ENCODE peak calls at places on chromosomes 6 and 20, in four cellular contexts. Z is AG10803; S is CD4-positive, alpha-beta T cell; D is colonic mucosa. R is an unnamed sample.

GRCh38 chr6:20800229-20800628 is 266.0 kb downstream of the CDKAL1 start:
- DNase-seq in Z (no peak), S (no peak), D (no peak), R (no peak)

GRCh38 chr6:51541847-51542246 is 545.6 kb downstream of the PKHD1 start:
- DNase-seq in Z (no peak), S (no peak), D (no peak), R (no peak)

GRCh38 chr6:43921039-43921438 is 151.0 kb downstream of the VEGFA start:
- DNase-seq in Z (no peak), S (no peak), D (no peak), R (no peak)

GRCh38 chr6:14889698-14890593 is 355.9 kb upstream of the JARID2 start:
- DNase-seq in Z (no peak), S (no peak), D (no peak), R (no peak)

GRCh38 chr20:59850018-59850641 is 83.3 kb downstream of the SYCP2 start:
- DNase-seq in Z (peak; percentile 45), S (no peak), D (no peak), R (no peak)

GRCh38 chr20:11274137-11274536 is 600.3 kb upstream of the JAG1 start:
- DNase-seq in Z (peak; percentile 72), S (no peak), D (peak; percentile 34), R (peak; percentile 48)

GRCh38 chr6:169542491-169542890 is 159.3 kb downstream of the WDR27 start:
- DNase-seq in Z (no peak), S (no peak), D (no peak), R (no peak)

GRCh38 chr6:138957484-138957883 is 30.6 kb downstream of the REPS1 start:
- DNase-seq in Z (peak; percentile 60), S (no peak), D (peak; percentile 32), R (no peak)

GRCh38 chr20:9068232-9068781 is 580 bp upstream of the PLCB4 start:
- DNase-seq in Z (peak; percentile 50), S (no peak), D (peak; percentile 39), R (peak; percentile 44)

GRCh38 chr6:68053805-68054373 is 581.2 kb upstream of the ADGRB3 start:
- DNase-seq in Z (no peak), S (no peak), D (no peak), R (no peak)

GRCh38 chr6:163926642-163927041 is 512.1 kb downstream of the QKI start:
- DNase-seq in Z (peak; percentile 57), S (no peak), D (no peak), R (peak; percentile 9)

GRCh38 chr6:35919085-35919826 is 1.6 kb downstream of the SRPK1 start:
- DNase-seq in Z (peak; percentile 12), S (no peak), D (no peak), R (no peak)

GRCh38 chr6:163679753-163680152 is 265.2 kb downstream of the QKI start:
- DNase-seq in Z (no peak), S (no peak), D (no peak), R (no peak)

GRCh38 chr20:695165-695866 is 19.7 kb upstream of the SCRT2 start:
- DNase-seq in Z (no peak), S (no peak), D (no peak), R (no peak)

GRCh38 chr6:133814797-133815196 is 74.1 kb upstream of the TCF21 start:
- DNase-seq in Z (peak; percentile 73), S (no peak), D (no peak), R (no peak)

GRCh38 chr20:44028868-44029847 is 114.5 kb downstream of the TOX2 start:
- DNase-seq in Z (no peak), S (no peak), D (no peak), R (no peak)

GRCh38 chr20:43940518-43941225 is 26.0 kb downstream of the TOX2 start:
- DNase-seq in Z (no peak), S (no peak), D (no peak), R (no peak)

GRCh38 chr6:52741872-52742271 is 21.4 kb downstream of the GSTA2 start:
- DNase-seq in Z (peak; percentile 45), S (no peak), D (no peak), R (no peak)

GRCh38 chr6:115947964-115948541 is 112.6 kb downstream of the FRK start:
- DNase-seq in Z (no peak), S (no peak), D (peak; percentile 52), R (no peak)

GRCh38 chr6:60668428-60668827 is 1617.6 kb downstream of the KHDRBS2 start:
- DNase-seq in Z (no peak), S (no peak), D (no peak), R (no peak)

GRCh38 chr6:15048367-15048766 is 197.5 kb upstream of the JARID2 start:
- DNase-seq in Z (no peak), S (no peak), D (no peak), R (no peak)

GRCh38 chr6:122207794-122208193 is 191.7 kb upstream of the HSF2 start:
- DNase-seq in Z (no peak), S (no peak), D (no peak), R (no peak)

GRCh38 chr6:125182237-125183018 is 28.9 kb downstream of the TPD52L1 start:
- DNase-seq in Z (no peak), S (no peak), D (no peak), R (no peak)

GRCh38 chr6:116685437-116685993 is 4.5 kb downstream of the KPNA5 start:
- DNase-seq in Z (peak; percentile 27), S (no peak), D (no peak), R (no peak)

GRCh38 chr6:155635416-155635815 is 179.8 kb upstream of the NOX3 start:
- DNase-seq in Z (no peak), S (no peak), D (no peak), R (no peak)

GRCh38 chr20:23928788-23929187 is 49.2 kb upstream of the CST5 start:
- DNase-seq in Z (no peak), S (peak; percentile 17), D (no peak), R (no peak)

GRCh38 chr6:167245586-167245985 is 45.5 kb upstream of the UNC93A start:
- DNase-seq in Z (no peak), S (no peak), D (no peak), R (no peak)

GRCh38 chr20:10929023-10929422 is 255.2 kb upstream of the JAG1 start:
- DNase-seq in Z (no peak), S (no peak), D (no peak), R (no peak)

GRCh38 chr20:58504566-58504965 is 10.6 kb downstream of the APCDD1L start:
- DNase-seq in Z (no peak), S (no peak), D (no peak), R (no peak)

GRCh38 chr20:3276400-3277015 is 37.5 kb upstream of the SLC4A11 start:
- DNase-seq in Z (peak; percentile 9), S (no peak), D (peak; percentile 27), R (no peak)

GRCh38 chr6:148392611-148393160 is 50.0 kb downstream of the SASH1 start:
- DNase-seq in Z (peak; percentile 53), S (no peak), D (no peak), R (no peak)

GRCh38 chr6:44456070-44456965 is 68.8 kb downstream of the CDC5L start:
- DNase-seq in Z (peak; percentile 56), S (peak; percentile 13), D (peak; percentile 39), R (peak; percentile 40)

GRCh38 chr6:150418825-150419594 is 50.2 kb downstream of the IYD start:
- DNase-seq in Z (peak; percentile 56), S (peak; percentile 15), D (peak; percentile 75), R (peak; percentile 76)

GRCh38 chr6:1208876-1209275 is 103.0 kb upstream of the FOXQ1 start:
- DNase-seq in Z (peak; percentile 38), S (no peak), D (no peak), R (no peak)

GRCh38 chr6:15399651-15400470 is 154.0 kb downstream of the JARID2 start:
- DNase-seq in Z (peak; percentile 79), S (no peak), D (peak; percentile 65), R (peak; percentile 77)

GRCh38 chr6:129709451-129709908 is 497 bp downstream of the ARHGAP18 start:
- DNase-seq in Z (peak; percentile 84), S (no peak), D (peak; percentile 36), R (peak; percentile 49)

GRCh38 chr6:120779441-120779840 is 554.8 kb downstream of the TBC1D32 start:
- DNase-seq in Z (no peak), S (no peak), D (no peak), R (no peak)

GRCh38 chr6:31896493-31896855 is 1.0 kb downstream of the EHMT2 start:
- DNase-seq in Z (no peak), S (no peak), D (no peak), R (no peak)

GRCh38 chr6:31899215-31899614 is 1.7 kb upstream of the EHMT2 start:
- DNase-seq in Z (no peak), S (no peak), D (no peak), R (no peak)

GRCh38 chr6:31897612-31898199 is at the start of gene EHMT2:
- DNase-seq in Z (peak; percentile 73), S (peak; percentile 76), D (peak; percentile 90), R (peak; percentile 84)

GRCh38 chr6:31898200-31899011 is 908 bp upstream of the EHMT2 start:
- DNase-seq in Z (peak; percentile 22), S (peak; percentile 15), D (peak; percentile 63), R (peak; percentile 59)

GRCh38 chr6:31896856-31897611 is 464 bp downstream of the EHMT2 start:
- DNase-seq in Z (no peak), S (no peak), D (no peak), R (no peak)
- TF ChIP-seq CTCF in Z (no peak), S (no peak), D (no peak), R (no peak)

GRCh38 chr6:32095338-32096086 is 13.6 kb downstream of the TNXB start:
- DNase-seq in Z (no peak), S (no peak), D (no peak), R (no peak)
- TF ChIP-seq CTCF in Z (no peak), S (no peak), D (no peak), R (no peak)

DNA sequence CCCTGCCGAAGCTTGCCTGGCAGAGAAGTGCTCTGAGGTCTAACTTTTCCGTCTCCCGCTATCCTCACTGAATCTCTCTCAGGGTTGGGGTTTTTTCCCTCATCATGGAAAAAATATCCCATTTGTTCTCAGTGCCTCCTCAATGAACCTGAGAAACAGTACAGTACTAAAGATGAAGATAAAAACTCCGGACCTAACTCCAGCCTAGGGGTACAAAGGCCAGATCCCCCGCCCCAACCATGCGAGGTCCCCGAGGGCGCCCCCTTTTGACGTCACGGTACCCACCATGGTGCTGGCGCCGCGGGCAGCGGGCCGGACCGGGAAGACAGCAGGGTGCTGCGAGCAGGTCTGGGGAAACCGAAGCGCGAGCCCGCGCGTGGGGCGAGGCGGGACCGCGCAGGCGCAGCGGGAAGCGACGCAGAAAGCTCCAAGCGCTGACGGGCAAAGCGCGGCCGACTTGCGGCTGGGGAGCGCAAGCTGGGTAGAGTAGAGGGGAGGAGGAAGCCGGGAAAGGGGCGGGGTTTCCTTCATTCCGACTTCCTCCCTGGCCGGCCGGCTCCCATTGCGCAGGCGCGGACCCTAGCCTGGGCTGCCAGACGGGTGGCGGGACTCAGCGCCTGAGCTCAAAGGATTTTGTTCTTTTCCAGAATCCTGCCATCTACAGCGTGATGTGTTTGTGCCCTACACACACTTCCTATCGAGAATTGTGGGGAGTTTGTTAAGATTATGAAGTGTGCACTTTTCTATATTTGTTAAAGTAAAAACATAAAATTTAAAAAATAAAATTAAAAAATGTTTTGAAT is at the start of gene LSM2:
- DNase-seq in Z (peak; percentile 97), S (peak; percentile 93), D (peak; percentile 96), R (peak; percentile 99)
- TF ChIP-seq CTCF in Z (peak; percentile 30), S (no peak), D (no peak), R (no peak)

DNA sequence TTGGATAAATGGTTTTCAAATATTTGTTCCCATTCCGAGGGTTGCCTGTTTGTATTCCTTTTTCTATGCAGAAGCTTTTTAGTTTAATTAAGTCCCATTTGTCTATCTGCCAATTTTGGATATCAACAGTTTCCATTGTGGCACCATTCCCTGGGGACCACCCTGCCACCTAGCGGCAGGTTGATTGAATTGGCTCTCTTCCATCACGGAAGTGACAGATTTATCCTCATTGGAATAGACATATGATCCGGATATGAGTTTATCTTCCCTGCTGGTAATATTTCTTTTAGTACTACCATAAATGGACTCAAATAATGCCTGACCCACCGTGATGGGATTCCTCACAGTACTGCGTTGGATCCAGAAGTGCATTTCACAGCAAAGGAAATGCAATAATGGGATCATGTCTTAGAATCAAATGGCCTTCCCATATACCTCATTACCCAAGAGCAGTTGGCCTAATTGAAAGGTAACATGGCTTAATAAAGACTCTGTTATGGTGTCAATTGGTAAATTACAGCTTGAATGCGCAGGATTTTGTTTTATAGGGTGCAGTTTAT is 327.0 kb downstream of the BMP2 start:
- DNase-seq in Z (no peak), S (no peak), D (peak; percentile 52), R (peak; percentile 24)
- TF ChIP-seq CTCF in Z (peak; percentile 19), S (no peak), D (peak; percentile 62), R (peak; percentile 22)

R was measured in body of pancreas.